ENCODE peak calls at places on chromosomes 16 and 17, in nine cellular contexts. I, L, F, A, E, K, S, P and B are unnamed samples.

GRCh38 chr16:86578056-86578455 is 293 bp upstream of the FOXL1 start:
- DNase-seq in P (no peak), K (peak; percentile 99), S (no peak), L (no peak), E (no peak), F (peak; percentile 54), I (no peak), A (no peak), B (no peak)

GRCh38 chr16:22192261-22193133 is 13.6 kb upstream of the EEF2K start:
- DNase-seq in S (peak; percentile 19), I (peak; percentile 40), K (peak; percentile 91), E (peak; percentile 53), F (peak; percentile 91), L (peak; percentile 97), P (peak; percentile 51), A (peak; percentile 82), B (peak; percentile 58)

GRCh38 chr17:40516581-40517285 is 15.3 kb upstream of the TNS4 start:
- DNase-seq in E (peak; percentile 44), S (no peak), F (no peak), L (no peak), P (peak; percentile 93), A (no peak), I (no peak), K (no peak), B (no peak)

GRCh38 chr17:83101805-83102480 is 22.5 kb downstream of the METRNL start:
- DNase-seq in L (no peak), K (no peak), F (no peak), S (no peak), E (peak; percentile 50), I (peak; percentile 54), A (no peak), P (no peak), B (no peak)

GRCh38 chr17:34391241-34391640 is 28.2 kb upstream of the CCL1 start:
- DNase-seq in F (no peak), I (no peak), A (no peak), S (no peak), E (no peak), P (no peak), K (no peak), L (no peak), B (no peak)

GRCh38 chr17:50559674-50560184 is 786 bp upstream of the CACNA1G start:
- DNase-seq in K (peak; percentile 5), S (peak; percentile 73), I (peak; percentile 61), L (peak; percentile 66), E (peak; percentile 54), A (peak; percentile 55), F (peak; percentile 39), P (peak; percentile 35), B (peak; percentile 42)

GRCh38 chr16:23869052-23869451 is 33.3 kb downstream of the PRKCB start:
- DNase-seq in L (no peak), E (no peak), S (no peak), F (no peak), A (no peak), I (no peak), P (no peak), K (no peak), B (no peak)

GRCh38 chr17:47742319-47743181 is 9.5 kb downstream of the TBX21 start:
- DNase-seq in E (no peak), K (no peak), S (peak; percentile 78), F (no peak), L (peak; percentile 14), P (peak; percentile 15), I (no peak), A (no peak), B (no peak)

GRCh38 chr17:58270476-58271290 is 10.1 kb downstream of the MPO start:
- DNase-seq in S (no peak), P (peak; percentile 31), K (no peak), F (no peak), I (no peak), L (no peak), E (no peak), A (no peak), B (no peak)

GRCh38 chr16:51592535-51592934 is 441.5 kb upstream of the SALL1 start:
- DNase-seq in E (peak; percentile 39), S (no peak), P (no peak), A (no peak), K (no peak), L (no peak), I (no peak), F (no peak), B (no peak)

GRCh38 chr16:2016407-2016922 is 3.1 kb upstream of the NPW start:
- DNase-seq in P (no peak), S (peak; percentile 49), E (no peak), K (no peak), I (no peak), L (no peak), F (no peak), A (no peak), B (no peak)

GRCh38 chr17:76382305-76382802 is 2.1 kb upstream of the SPHK1 start:
- DNase-seq in I (peak; percentile 46), F (no peak), A (peak; percentile 73), K (peak; percentile 67), L (peak; percentile 77), E (peak; percentile 74), P (no peak), S (peak; percentile 74), B (peak; percentile 48)

GRCh38 chr17:48231995-48232729 is 124.6 kb downstream of the SNX11 start:
- DNase-seq in F (no peak), S (no peak), K (no peak), I (no peak), E (no peak), L (no peak), A (no peak), P (no peak), B (no peak)

GRCh38 chr17:14622622-14623101 is 321.8 kb downstream of the HS3ST3B1 start:
- DNase-seq in F (no peak), E (no peak), A (no peak), K (no peak), S (peak; percentile 40), P (no peak), I (no peak), L (no peak), B (no peak)

GRCh38 chr17:80456465-80457235 is 19.8 kb downstream of the NPTX1 start:
- DNase-seq in E (no peak), I (no peak), A (peak; percentile 35), L (peak; percentile 61), S (no peak), F (no peak), P (no peak), K (no peak), B (no peak)

GRCh38 chr16:10165643-10166042 is 16.6 kb downstream of the GRIN2A start:
- DNase-seq in I (no peak), A (no peak), K (no peak), P (no peak), F (no peak), L (no peak), S (no peak), E (no peak), B (no peak)

GRCh38 chr16:47029724-47030123 is 56.2 kb upstream of the DNAJA2 start:
- DNase-seq in K (no peak), A (no peak), E (no peak), F (no peak), L (no peak), I (no peak), P (no peak), S (no peak), B (no peak)

GRCh38 chr17:45270828-45271418 is 9.0 kb upstream of the SPATA32 start:
- DNase-seq in K (no peak), P (peak; percentile 31), S (peak; percentile 58), L (no peak), F (no peak), E (no peak), I (no peak), A (no peak), B (no peak)

GRCh38 chr16:88468289-88469129 is 15.4 kb downstream of the ZFPM1 start:
- DNase-seq in P (peak; percentile 36), K (peak; percentile 19), S (peak; percentile 81), L (peak; percentile 53), E (peak; percentile 27), I (peak; percentile 76), A (peak; percentile 53), F (no peak), B (no peak)

GRCh38 chr17:21452377-21453143 is 76.4 kb downstream of the KCNJ12 start:
- DNase-seq in K (peak; percentile 65), E (peak; percentile 68), L (peak; percentile 84), S (peak; percentile 61), P (peak; percentile 54), F (peak; percentile 72), A (peak; percentile 78), I (peak; percentile 13), B (no peak)
- TF ChIP-seq CTCF in K (peak; percentile 68), E (peak; percentile 70), L (peak; percentile 60), S (peak; percentile 59), P (peak; percentile 69), F (peak; percentile 75), A (peak; percentile 54), I (peak; percentile 31), B (no peak)

GRCh38 chr17:35769895-35770486 is 9.3 kb downstream of the C17orf50 start:
- DNase-seq in A (no peak), P (no peak), I (no peak), L (no peak), K (no peak), F (no peak), S (no peak), E (no peak), B (no peak)
- TF ChIP-seq CTCF in A (no peak), P (peak; percentile 45), I (peak; percentile 38), L (no peak), K (peak; percentile 4), F (no peak), S (no peak), E (no peak), B (no peak)

GRCh38 chr17:19755821-19756510 is 7.9 kb upstream of the ALDH3A1 start:
- DNase-seq in F (no peak), E (no peak), L (no peak), A (no peak), K (no peak), P (no peak), I (no peak), S (no peak), B (no peak)

GRCh38 chr17:19752216-19753048 is 4.3 kb upstream of the ALDH3A1 start:
- DNase-seq in L (no peak), S (no peak), K (no peak), I (no peak), F (no peak), P (peak; percentile 63), E (peak; percentile 49), A (no peak), B (no peak)

GRCh38 chr17:19755392-19755791 is 7.3 kb upstream of the ALDH3A1 start:
- DNase-seq in L (no peak), S (no peak), K (no peak), F (no peak), A (no peak), E (no peak), I (no peak), P (no peak), B (no peak)

GRCh38 chr17:19753049-19753444 is 4.9 kb upstream of the ALDH3A1 start:
- DNase-seq in I (peak; percentile 95), F (no peak), A (peak; percentile 40), L (peak; percentile 82), P (peak; percentile 99), E (peak; percentile 97), S (no peak), K (peak; percentile 60), B (peak; percentile 35)

GRCh38 chr17:19753661-19754463 is 5.8 kb upstream of the ALDH3A1 start:
- DNase-seq in P (peak; percentile 88), F (no peak), L (no peak), A (peak; percentile 47), S (no peak), E (peak; percentile 72), I (peak; percentile 52), K (no peak), B (no peak)
- TF ChIP-seq CTCF in P (peak; percentile 97), F (no peak), L (no peak), A (peak; percentile 62), S (peak; percentile 24), E (peak; percentile 93), I (peak; percentile 81), K (no peak), B (no peak)

GRCh38 chr16:63789603-63790002 is 1332.3 kb downstream of the CDH11 start:
- DNase-seq in L (peak; percentile 19), E (peak; percentile 25), F (no peak), I (no peak), A (no peak), P (peak; percentile 1), K (no peak), S (no peak), B (no peak)
- TF ChIP-seq CTCF in L (peak; percentile 16), E (peak; percentile 49), F (no peak), I (no peak), A (no peak), P (no peak), K (no peak), S (no peak), B (no peak)